ENCODE peak calls at places on chromosomes 4 and X, in four cellular contexts. U is GM12878, H is K562, A is HL-60. D is an unnamed sample.

GRCh38 chr4:76584235-76585152 is 149.5 kb downstream of the SHROOM3 start:
- DNase-seq in H (no peak), U (no peak), A (no peak), D (no peak)

GRCh38 chr4:111398906-111399330 is 746.3 kb upstream of the FAM241A start:
- DNase-seq in H (no peak), U (no peak), A (no peak), D (no peak)

GRCh38 chrX:39487166-39488006 is 610.4 kb downstream of the BCOR start:
- DNase-seq in A (no peak), U (peak), H (no peak), D (no peak)

GRCh38 chr4:98630804-98631454 is 27.5 kb downstream of the TSPAN5 start:
- DNase-seq in A (no peak), U (no peak), H (no peak), D (no peak)

GRCh38 chr4:7960790-7961655 is 21.4 kb upstream of the AFAP1 start:
- DNase-seq in U (peak), A (no peak), H (no peak), D (no peak)

GRCh38 chr4:55355555-55355954 is 9.5 kb downstream of the SRD5A3 start:
- DNase-seq in U (no peak), A (no peak), H (no peak), D (no peak)

GRCh38 chr4:64144994-64145393 is 264.3 kb downstream of the TECRL start:
- DNase-seq in H (no peak), A (no peak), U (no peak), D (no peak)

GRCh38 chrX:1554469-1555210 is 17.7 kb upstream of the P2RY8 start:
- DNase-seq in H (no peak), A (peak), U (no peak), D (no peak)

GRCh38 chr4:5812506-5813229 is 80.2 kb downstream of the CRMP1 start:
- DNase-seq in H (peak), U (no peak), A (peak), D (peak)

GRCh38 chr4:187333151-187333550 is 609.5 kb upstream of the FAT1 start:
- DNase-seq in H (no peak), U (no peak), A (no peak), D (no peak)

GRCh38 chrX:134718329-134719317 is 60.4 kb upstream of the PLAC1 start:
- DNase-seq in A (peak), U (peak), H (no peak), D (no peak)

GRCh38 chrX:87583679-87584078 is 66.1 kb downstream of the KLHL4 start:
- DNase-seq in H (peak), A (peak), U (no peak), D (no peak)

GRCh38 chr4:89400408-89401035 is 92.9 kb upstream of the GPRIN3 start:
- DNase-seq in A (no peak), U (no peak), H (no peak), D (no peak)

GRCh38 chr4:147831452-147832192 is 99.7 kb downstream of the ARHGAP10 start:
- DNase-seq in U (no peak), A (peak), H (no peak), D (no peak)

GRCh38 chr4:76651616-76652015 is 216.6 kb downstream of the SHROOM3 start:
- DNase-seq in A (no peak), U (no peak), H (no peak), D (no peak)

GRCh38 chrX:11664211-11664888 is 1.4 kb downstream of the ARHGAP6 start:
- DNase-seq in U (no peak), H (no peak), A (no peak), D (peak)

GRCh38 chrX:11665144-11666040 is at the start of gene ARHGAP6:
- DNase-seq in U (no peak), H (no peak), A (no peak), D (peak)

GRCh38 chrX:11663875-11664210 is 1.9 kb downstream of the ARHGAP6 start:
- DNase-seq in A (no peak), U (no peak), H (no peak), D (no peak)

GRCh38 chrX:11667286-11667685 is 1.6 kb upstream of the ARHGAP6 start:
- DNase-seq in H (no peak), U (peak), A (no peak), D (no peak)

DNA sequence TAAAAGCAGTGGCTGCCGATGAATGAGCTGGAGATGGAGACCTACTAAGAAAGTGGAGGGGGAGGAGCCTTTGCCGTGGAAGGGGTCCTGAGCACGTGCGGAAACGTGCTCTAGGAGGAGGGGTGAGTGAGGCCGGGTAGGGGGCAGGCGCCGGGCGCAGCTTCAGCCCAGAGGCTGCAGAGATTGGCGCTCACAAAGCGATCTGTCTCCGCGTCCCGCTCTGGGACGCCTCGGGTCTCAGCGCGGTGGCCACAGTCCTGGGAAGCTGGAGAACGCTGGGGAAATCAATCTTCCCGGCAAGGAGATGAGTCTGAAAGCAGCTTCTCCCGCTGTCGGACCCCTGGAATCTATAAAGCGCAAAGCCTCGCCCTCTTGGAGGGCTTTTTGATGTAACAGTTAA is 460 bp upstream of the ARHGAP6 start:
- DNase-seq in A (no peak), U (no peak), H (no peak), D (no peak)
- TF ChIP-seq SPI1 in A (no peak), U (no peak), H (no peak), D (no peak)

DNA sequence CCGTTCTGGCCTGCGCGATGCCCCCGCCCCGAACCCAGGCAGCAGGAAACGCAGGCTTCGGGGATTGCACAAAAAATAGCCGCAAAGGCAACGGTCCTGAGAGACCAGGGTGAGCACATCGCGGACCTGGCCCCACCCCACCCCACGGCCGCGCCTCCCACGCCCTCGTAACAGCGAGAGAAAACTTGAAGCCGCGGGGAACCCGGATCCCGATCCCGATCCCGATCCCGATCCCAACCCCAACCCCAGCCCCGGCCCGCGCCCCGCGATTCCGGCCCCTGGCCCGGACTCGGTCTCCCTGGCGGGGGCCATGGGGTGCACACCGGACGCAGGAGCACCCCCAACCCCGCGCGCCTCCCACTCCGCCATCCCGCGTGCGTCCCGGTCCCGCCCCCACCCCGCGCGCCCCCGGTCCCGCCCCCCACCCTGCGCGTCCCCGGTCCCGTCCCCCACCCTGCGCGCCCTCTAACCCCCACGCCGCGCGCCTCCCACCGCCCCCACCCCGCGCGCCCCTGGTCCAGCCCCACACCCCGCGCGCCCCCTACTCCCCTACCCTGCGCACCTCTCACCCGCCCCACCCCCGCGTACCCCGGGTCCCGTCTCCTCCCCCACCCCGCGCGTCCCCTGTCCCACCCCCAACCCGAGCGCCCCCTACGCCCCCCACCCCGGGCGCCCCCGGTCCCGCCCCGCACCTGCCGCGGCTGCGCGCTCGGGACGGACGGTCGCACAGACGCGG is 29.0 kb downstream of the NOP14 start:
- DNase-seq in U (no peak), A (peak), H (peak), D (no peak)
- TF ChIP-seq POLR2AphosphoS5 in U (no peak), A (peak), H (no peak), D (no peak)

DNA sequence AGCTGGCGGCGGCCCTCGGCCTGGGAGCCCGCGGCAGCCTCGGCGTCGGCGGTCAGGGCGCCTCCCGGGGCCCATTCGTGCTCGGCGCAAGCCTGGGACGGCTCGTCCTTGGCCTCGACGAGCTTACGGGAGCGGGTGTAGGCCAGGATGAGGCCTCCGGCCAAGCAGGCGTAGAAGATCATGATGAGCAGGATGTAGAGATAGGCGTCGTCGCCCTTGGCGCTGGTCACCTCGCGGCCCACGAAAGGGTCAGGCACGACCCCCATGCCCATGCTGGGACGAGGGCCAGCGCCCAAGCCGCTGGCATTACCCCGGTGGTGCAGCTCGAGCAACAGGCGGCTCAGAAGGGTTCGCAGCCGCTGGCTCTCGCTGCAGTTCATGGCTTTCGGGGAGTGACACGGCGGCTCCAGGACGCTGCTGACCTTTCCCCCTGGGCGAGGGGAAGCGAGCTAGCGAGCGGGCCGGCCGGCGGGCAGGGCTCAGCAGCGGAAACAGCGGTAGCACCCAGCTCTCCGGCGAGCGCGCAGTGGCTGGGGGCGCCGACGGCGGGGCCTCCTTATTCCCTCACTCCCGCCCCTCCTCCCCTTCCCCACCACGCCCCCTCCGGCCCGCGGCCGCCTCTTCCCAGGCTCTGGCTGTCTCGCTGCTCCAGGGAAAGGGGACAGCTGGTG is at the start of gene KCNE5:
- DNase-seq in U (no peak), H (no peak), A (no peak), D (no peak)
- TF ChIP-seq SPI1 in U (no peak), H (no peak), A (no peak), D (no peak)

DNA sequence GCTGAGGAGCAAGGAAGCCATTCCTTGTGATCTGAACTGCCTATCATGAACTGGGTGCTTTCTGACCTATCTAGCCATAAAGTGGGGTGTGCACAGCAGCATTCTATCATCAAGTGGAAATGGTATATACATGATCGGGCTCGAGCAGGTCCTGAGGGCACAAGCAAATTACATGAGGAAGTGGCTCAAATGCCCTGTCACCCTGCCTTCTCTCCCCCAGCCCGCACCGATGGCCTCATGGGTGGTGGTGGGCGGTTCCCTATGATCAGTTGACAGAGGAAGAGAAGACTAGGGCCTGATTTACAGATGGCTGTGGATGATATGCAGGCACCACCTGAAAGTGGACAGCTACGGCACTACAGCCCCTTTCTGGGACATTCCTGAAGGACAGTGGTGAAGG is 46.3 kb upstream of the BCLAF3 start:
- DNase-seq in A (peak), U (no peak), H (no peak), D (no peak)
- TF ChIP-seq POLR2AphosphoS5 in A (no peak), U (no peak), H (no peak), D (no peak)

DNA sequence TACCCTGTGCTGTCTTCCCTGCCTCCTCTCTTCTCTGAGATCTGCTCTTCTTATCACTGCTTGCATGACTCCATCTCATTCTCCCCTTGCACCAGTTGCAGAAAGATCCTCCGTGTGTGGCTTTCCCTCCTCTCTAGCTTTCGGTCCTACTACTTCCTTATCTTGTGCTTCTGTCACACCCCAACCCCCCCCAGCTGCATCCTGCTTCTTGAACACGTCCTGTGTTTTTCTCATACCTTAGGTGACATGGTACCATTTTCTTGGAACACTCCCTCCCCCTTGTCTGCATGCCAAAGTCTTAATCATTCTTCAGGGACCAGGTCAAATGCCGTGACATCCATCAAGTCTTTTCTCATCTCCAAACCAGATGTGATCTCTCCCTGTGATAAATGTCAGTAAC is 46.4 kb downstream of the FHL1 start:
- DNase-seq in H (no peak), U (no peak), A (peak), D (no peak)
- TF ChIP-seq SPI1 in H (no peak), U (no peak), A (no peak), D (no peak)

DNA sequence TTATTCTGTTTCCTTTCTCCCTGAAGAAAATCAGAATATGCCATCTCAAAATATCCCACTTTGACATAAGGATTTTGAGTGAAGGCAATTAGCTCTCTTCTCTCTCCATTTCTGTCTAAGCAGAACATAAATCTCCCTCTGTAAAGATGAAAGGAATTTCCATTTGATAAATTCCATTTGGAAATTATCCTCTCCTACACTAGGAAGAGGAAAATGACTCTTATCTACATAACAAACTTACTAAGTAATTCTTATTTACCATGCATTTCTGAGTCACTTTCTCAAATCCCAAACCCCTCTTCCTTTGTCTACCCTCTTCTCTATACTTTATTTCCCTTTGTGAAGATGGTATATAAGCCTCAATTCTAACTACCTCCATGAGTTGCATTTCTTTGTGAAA is 11.4 kb downstream of the TBCK start:
- DNase-seq in H (no peak), A (no peak), U (no peak), D (no peak)
- TF ChIP-seq POLR2AphosphoS5 in H (no peak), A (no peak), U (no peak), D (no peak)

GRCh38 chrX:49192722-49193328 is 6.7 kb upstream of the PRICKLE3 start:
- DNase-seq in H (no peak), A (peak), U (no peak), D (no peak)
- TF ChIP-seq SPI1 in H (no peak), A (no peak), U (no peak), D (no peak)

GRCh38 chr4:21645776-21646175 is 302.8 kb downstream of the KCNIP4 start:
- DNase-seq in H (no peak), U (no peak), A (no peak), D (no peak)
- TF ChIP-seq POLR2AphosphoS5 in H (no peak), U (no peak), A (no peak), D (no peak)

GRCh38 chr4:151992755-151993154 is 231.9 kb upstream of the GATB start:
- DNase-seq in A (no peak), U (no peak), H (no peak), D (no peak)

GRCh38 chr4:151992301-151992700 is 231.5 kb upstream of the GATB start:
- DNase-seq in H (no peak), U (no peak), A (no peak), D (no peak)

GRCh38 chr4:151990201-151990600 is 229.4 kb upstream of the GATB start:
- DNase-seq in H (no peak), U (no peak), A (no peak), D (no peak)

GRCh38 chr4:151991884-151992166 is 231.0 kb upstream of the GATB start:
- DNase-seq in H (no peak), U (no peak), A (no peak), D (no peak)

DNA sequence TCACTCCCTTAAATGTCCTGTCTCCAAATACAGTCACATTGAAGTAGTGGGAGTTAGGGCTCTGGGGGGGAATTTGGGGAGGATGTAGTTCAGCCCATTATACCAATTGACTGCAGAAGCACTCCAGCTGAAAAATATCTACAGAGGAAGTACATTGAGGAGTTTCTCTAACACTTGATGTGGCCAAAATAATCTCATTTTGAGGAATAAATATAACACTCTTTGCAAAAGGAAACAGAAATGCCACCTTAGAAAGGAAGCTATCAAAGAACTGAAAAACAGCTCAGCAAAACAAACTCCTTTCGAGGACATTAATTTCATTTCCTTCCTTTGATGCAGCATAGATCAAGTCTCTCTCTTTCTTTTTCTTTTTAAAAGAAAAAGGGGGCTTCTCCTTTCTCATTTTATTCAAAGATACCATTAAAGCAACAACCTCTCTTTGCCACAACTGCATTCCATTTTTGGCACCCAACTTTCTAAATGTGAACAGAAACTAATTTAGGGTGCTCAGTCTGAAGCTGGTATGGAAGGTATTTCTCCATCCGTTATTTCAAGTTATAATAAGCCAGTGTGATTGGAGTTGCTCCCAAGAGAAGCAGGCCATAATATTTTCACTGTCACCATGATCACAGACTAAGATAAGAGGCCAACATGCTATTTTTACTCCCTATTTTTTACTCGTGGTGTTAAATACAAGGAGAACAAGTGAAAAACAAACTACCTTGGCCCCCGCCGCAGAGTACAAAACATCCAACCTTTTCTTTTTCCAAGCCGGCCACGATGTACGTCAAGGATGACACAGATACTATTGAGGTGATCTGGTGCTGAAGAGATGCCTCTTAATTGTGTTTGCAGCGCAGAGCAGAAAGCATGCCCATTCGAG is 230.4 kb upstream of the GATB start:
- DNase-seq in H (no peak), U (no peak), A (no peak), D (no peak)
- TF ChIP-seq SPI1 in H (no peak), U (no peak), A (no peak), D (no peak)